ENCODE peak calls at places on chromosomes 6 and 20, in five cellular contexts. C, W, T, E and Q are unnamed samples. For H3K4me1, the result is how much of the 10 kb centered on the place peaks cover.

GRCh38 chr20:12180107-12180661 is 262.5 kb downstream of the BTBD3 start:
- DNase-seq in E (no peak), C (no peak), T (no peak), W (no peak), Q (no peak)

GRCh38 chr20:14235355-14235754 is 102.1 kb downstream of the FLRT3 start:
- DNase-seq in W (no peak), E (no peak), C (no peak), T (no peak), Q (no peak)

GRCh38 chr6:14964486-14964885 is 281.4 kb upstream of the JARID2 start:
- DNase-seq in C (no peak), T (no peak), E (no peak), W (no peak), Q (no peak)

GRCh38 chr20:12173333-12173732 is 255.6 kb downstream of the BTBD3 start:
- DNase-seq in T (no peak), E (no peak), W (no peak), C (no peak), Q (no peak)

GRCh38 chr20:48750941-48751620 is 76.7 kb downstream of the PREX1 start:
- DNase-seq in E (no peak), C (peak), W (no peak), T (peak), Q (peak)

GRCh38 chr6:75266716-75267291 is 17.8 kb downstream of the TMEM30A start:
- DNase-seq in W (no peak), C (no peak), E (no peak), T (no peak), Q (no peak)

GRCh38 chr20:37193226-37193625 is 13.9 kb upstream of the MROH8 start:
- DNase-seq in T (no peak), E (no peak), W (no peak), C (no peak), Q (no peak)

GRCh38 chr20:48698507-48699267 is 129.1 kb downstream of the PREX1 start:
- DNase-seq in C (peak), E (peak), T (no peak), W (no peak), Q (no peak)

GRCh38 chr6:68040312-68040778 is 594.7 kb upstream of the ADGRB3 start:
- DNase-seq in E (no peak), T (peak), C (no peak), W (no peak), Q (no peak)

GRCh38 chr6:20757761-20758160 is 223.5 kb downstream of the CDKAL1 start:
- DNase-seq in T (no peak), C (no peak), W (no peak), E (no peak), Q (no peak)

GRCh38 chr20:10179574-10180298 is 38.9 kb upstream of the SNAP25 start:
- DNase-seq in W (no peak), T (peak), C (no peak), E (no peak), Q (no peak)

DNA sequence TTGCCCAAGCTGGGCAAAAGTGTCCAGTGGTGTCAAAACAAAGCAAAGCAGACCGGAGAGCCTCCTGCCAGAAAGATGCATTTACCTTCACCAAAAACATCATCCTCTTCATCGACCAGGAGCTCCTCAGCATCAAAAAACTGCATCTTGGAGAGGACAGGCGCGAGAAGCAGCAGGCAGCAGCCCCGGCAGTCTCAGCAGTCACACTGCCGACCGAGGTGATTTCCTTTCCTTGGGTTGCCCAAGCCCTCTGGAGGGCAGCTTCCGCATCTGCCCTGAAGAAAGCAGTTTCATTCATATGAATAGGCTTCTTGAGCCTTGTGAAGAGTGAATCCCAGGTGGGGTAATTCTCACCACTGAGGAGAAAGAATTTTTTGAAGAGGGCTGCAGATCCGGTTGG is at the start of gene RIPOR2:
- DNase-seq in W (no peak), C (peak), T (peak), E (no peak), Q (peak)
- H3K4me1 ChIP-seq in W (under half), C (half or more), T (under half), E (under half), Q (under half)

GRCh38 chr6:37501632-37502466 is 2.2 kb upstream of the CCDC167 start:
- DNase-seq in C (no peak), W (no peak), E (no peak), T (no peak), Q (no peak)

GRCh38 chr6:37496951-37497885 is 2.5 kb downstream of the CCDC167 start:
- DNase-seq in C (no peak), E (no peak), T (no peak), W (no peak), Q (no peak)

GRCh38 chr6:37499433-37500293 is at the start of gene CCDC167:
- DNase-seq in T (peak), E (peak), C (peak), W (peak), Q (peak)

GRCh38 chr6:37502703-37503485 is 3.2 kb upstream of the CCDC167 start:
- DNase-seq in E (no peak), T (no peak), C (peak), W (no peak), Q (no peak)

GRCh38 chr6:37500294-37500608 is 558 bp upstream of the CCDC167 start:
- DNase-seq in T (no peak), C (no peak), E (no peak), W (no peak), Q (no peak)
- H3K4me3 ChIP-seq in T (peak), C (peak), E (peak), W (peak), Q (peak)

DNA sequence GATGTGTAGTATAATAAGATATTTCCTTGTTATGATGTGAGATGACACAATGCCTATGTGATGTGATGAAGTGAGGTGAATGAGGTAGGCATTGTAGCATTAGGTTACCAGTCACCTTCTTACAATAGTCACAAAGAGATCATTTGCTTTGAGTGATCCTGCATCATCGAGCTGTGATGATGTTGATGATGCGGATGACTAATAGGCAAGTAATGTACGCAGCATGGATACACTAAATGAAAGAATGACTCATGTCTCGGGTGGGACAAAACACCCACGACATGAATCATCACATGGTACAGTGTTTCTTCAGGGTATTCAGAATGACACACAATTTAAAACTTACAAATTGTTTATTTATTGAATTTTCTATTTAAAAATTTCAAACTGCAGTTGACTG is 806.3 kb upstream of the GJE1 start:
- DNase-seq in T (no peak), E (no peak), W (no peak), C (no peak), Q (no peak)
- TF ChIP-seq POLR2AphosphoS5 in T (no peak), E (peak), W (no peak), C (no peak), Q (no peak)

GRCh38 chr20:17610566-17611289 is 40.9 kb downstream of the DSTN start:
- DNase-seq in E (no peak), W (no peak), C (peak), T (no peak), Q (peak)
- H3K4me1 ChIP-seq in E (half or more), W (under half), C (under half), T (under half), Q (half or more)